ENCODE peak calls at places on chromosome 14, in eight cellular contexts. I, E, K, Z, M, V, R and D are unnamed samples.

GRCh38 chr14:90627478-90627877 is 188.8 kb downstream of the TTC7B start:
- DNase-seq in I (no peak), E (no peak), K (no peak), Z (no peak), M (no peak), V (no peak), R (no peak), D (no peak)

GRCh38 chr14:88829188-88829587 is 4.7 kb downstream of the TTC8 start:
- DNase-seq in I (no peak), E (no peak), K (no peak), Z (no peak), M (no peak), V (no peak), R (no peak), D (no peak)

GRCh38 chr14:92215579-92215978 is 93.8 kb downstream of the CPSF2 start:
- DNase-seq in I (no peak), E (no peak), K (no peak), Z (no peak), M (no peak), V (no peak), R (no peak), D (no peak)

GRCh38 chr14:57725399-57726077 is 140.4 kb downstream of the SLC35F4 start:
- DNase-seq in I (no peak), E (no peak), K (peak), Z (no peak), M (peak), V (no peak), R (no peak), D (peak)

GRCh38 chr14:73785336-73785833 is 66.2 kb upstream of the PTGR2 start:
- DNase-seq in I (no peak), E (peak), K (peak), Z (no peak), M (peak), V (no peak), R (peak), D (peak)

GRCh38 chr14:79543966-79544365 is 667.3 kb downstream of the DIO2 start:
- DNase-seq in I (no peak), E (peak), K (peak), Z (no peak), M (peak), V (peak), R (no peak), D (peak)

GRCh38 chr14:63179383-63179782 is 24.9 kb upstream of the RHOJ start:
- DNase-seq in I (peak), E (no peak), K (no peak), Z (no peak), M (no peak), V (no peak), R (no peak), D (no peak)

GRCh38 chr14:59897757-59898383 is 22.1 kb upstream of the LRRC9 start:
- DNase-seq in I (no peak), E (peak), K (peak), Z (no peak), M (peak), V (peak), R (no peak), D (peak)

GRCh38 chr14:100239840-100240724 is 1.1 kb downstream of the YY1 start:
- DNase-seq in I (peak), E (peak), K (peak), Z (peak), M (peak), V (peak), R (peak), D (peak)

GRCh38 chr14:23562822-23563472 is 4.6 kb downstream of the AP1G2 start:
- DNase-seq in I (peak), E (peak), K (peak), Z (no peak), M (peak), V (peak), R (peak), D (peak)

GRCh38 chr14:64841121-64841611 is 38.5 kb downstream of the SPTB start:
- DNase-seq in I (no peak), E (no peak), K (peak), Z (no peak), M (peak), V (peak), R (no peak), D (peak)

GRCh38 chr14:32933943-32934890 is 4.5 kb upstream of the NPAS3 start:
- DNase-seq in I (no peak), E (no peak), K (peak), Z (no peak), M (no peak), V (no peak), R (no peak), D (no peak)

GRCh38 chr14:77320238-77320935 is at the start of gene POMT2:
- DNase-seq in I (peak), E (peak), K (peak), Z (peak), M (peak), V (peak), R (peak), D (peak)

GRCh38 chr14:60775296-60775695 is 40.7 kb downstream of the MNAT1 start:
- DNase-seq in I (no peak), E (no peak), K (peak), Z (no peak), M (peak), V (no peak), R (no peak), D (peak)

GRCh38 chr14:33842299-33842698 is 108.6 kb downstream of the EGLN3 start:
- DNase-seq in I (no peak), E (no peak), K (no peak), Z (no peak), M (no peak), V (no peak), R (no peak), D (no peak)

GRCh38 chr14:67541448-67542387 is 8.6 kb downstream of the PLEKHH1 start:
- DNase-seq in I (no peak), E (no peak), K (no peak), Z (no peak), M (no peak), V (no peak), R (peak), D (no peak)

GRCh38 chr14:93643676-93644075 is 144.6 kb downstream of the PRIMA1 start:
- DNase-seq in I (no peak), E (no peak), K (no peak), Z (no peak), M (no peak), V (no peak), R (no peak), D (no peak)

GRCh38 chr14:101025131-101025530 is 121.6 kb upstream of the RTL1 start:
- DNase-seq in I (no peak), E (no peak), K (no peak), Z (no peak), M (no peak), V (no peak), R (no peak), D (no peak)

GRCh38 chr14:100787659-100788058 is 38.3 kb upstream of the MEG3 start:
- DNase-seq in I (no peak), E (no peak), K (no peak), Z (no peak), M (no peak), V (no peak), R (no peak), D (no peak)

GRCh38 chr14:31388687-31389413 is 31.5 kb downstream of the HEATR5A start:
- DNase-seq in I (no peak), E (no peak), K (no peak), Z (no peak), M (no peak), V (no peak), R (no peak), D (no peak)

GRCh38 chr14:94827711-94828505 is 58.0 kb upstream of the GSC start:
- DNase-seq in I (peak), E (no peak), K (no peak), Z (no peak), M (no peak), V (no peak), R (no peak), D (no peak)

GRCh38 chr14:100320157-100320856 is 2.8 kb upstream of the SLC25A47 start:
- DNase-seq in I (no peak), E (no peak), K (no peak), Z (no peak), M (no peak), V (no peak), R (no peak), D (no peak)

GRCh38 chr14:64939817-64940190 is 2.7 kb downstream of the GPX2 start:
- DNase-seq in I (no peak), E (no peak), K (no peak), Z (no peak), M (no peak), V (no peak), R (no peak), D (no peak)

GRCh38 chr14:96102071-96102856 is 63.1 kb downstream of the C14orf132 start:
- DNase-seq in I (no peak), E (no peak), K (no peak), Z (no peak), M (peak), V (no peak), R (no peak), D (peak)

GRCh38 chr14:61145903-61146411 is 135.2 kb downstream of the TMEM30B start:
- DNase-seq in I (no peak), E (no peak), K (peak), Z (no peak), M (peak), V (no peak), R (no peak), D (peak)

GRCh38 chr14:79254069-79254775 is 957.1 kb downstream of the DIO2 start:
- DNase-seq in I (no peak), E (no peak), K (peak), Z (no peak), M (peak), V (no peak), R (no peak), D (peak)

GRCh38 chr14:58865520-58866281 is 227.9 kb downstream of the DACT1 start:
- DNase-seq in I (no peak), E (no peak), K (no peak), Z (no peak), M (peak), V (no peak), R (no peak), D (peak)

GRCh38 chr14:53999061-53999488 is 42.5 kb upstream of the BMP4 start:
- DNase-seq in I (no peak), E (no peak), K (peak), Z (no peak), M (peak), V (no peak), R (no peak), D (peak)

GRCh38 chr14:26173581-26173980 is 424.3 kb downstream of the NOVA1 start:
- DNase-seq in I (no peak), E (no peak), K (no peak), Z (no peak), M (no peak), V (no peak), R (no peak), D (no peak)